ENCODE peak calls at places on chromosome 12, in ten cellular contexts. R, F, E, H, U, Y, J, X, N and O are unnamed samples.

GRCh38 chr12:92743026-92743425 is 40.2 kb downstream of the PLEKHG7 start:
- DNase-seq in H (no peak), R (no peak), N (no peak), U (no peak), E (no peak), J (no peak), Y (no peak), X (no peak), F (no peak), O (no peak)

GRCh38 chr12:50753232-50753769 is 10.6 kb upstream of the ATF1 start:
- DNase-seq in Y (no peak), E (no peak), F (no peak), N (no peak), R (no peak), H (no peak), X (no peak), J (no peak), U (no peak), O (no peak)

GRCh38 chr12:130557876-130558770 is 158.0 kb downstream of the RIMBP2 start:
- DNase-seq in N (no peak), X (peak; percentile 85), U (no peak), Y (no peak), R (no peak), F (no peak), J (no peak), E (no peak), H (peak; percentile 11), O (no peak)

GRCh38 chr12:54988402-54989054 is 4.0 kb upstream of the TESPA1 start:
- DNase-seq in F (no peak), U (peak; percentile 44), E (peak; percentile 70), N (no peak), X (peak; percentile 50), R (peak; percentile 93), H (peak; percentile 38), J (peak; percentile 19), Y (peak; percentile 52), O (peak; percentile 79)

GRCh38 chr12:49904601-49905000 is 901 bp upstream of the FAIM2 start:
- DNase-seq in J (no peak), X (no peak), H (no peak), E (no peak), N (no peak), F (no peak), U (no peak), R (no peak), Y (no peak), O (no peak)

GRCh38 chr12:65754744-65755595 is 69.3 kb upstream of the HMGA2 start:
- DNase-seq in R (no peak), U (no peak), E (no peak), J (no peak), Y (no peak), H (no peak), X (no peak), N (no peak), F (no peak), O (no peak)

GRCh38 chr12:105212431-105212830 is 23.5 kb downstream of the APPL2 start:
- DNase-seq in R (no peak), H (no peak), Y (no peak), N (no peak), E (no peak), J (peak; percentile 86), F (no peak), X (no peak), U (peak; percentile 82), O (no peak)

GRCh38 chr12:19165446-19165845 is 35.9 kb downstream of the PLEKHA5 start:
- DNase-seq in Y (no peak), E (no peak), X (no peak), F (no peak), H (no peak), N (no peak), R (no peak), U (no peak), J (no peak), O (no peak)

GRCh38 chr12:120287491-120287890 is 4.2 kb downstream of the RNU4-2 start:
- DNase-seq in F (no peak), R (no peak), U (no peak), Y (no peak), E (no peak), X (no peak), H (no peak), J (no peak), N (no peak), O (no peak)